ENCODE peak calls at places on chromosomes 7 and 10, in nine cellular contexts. One of them, this sample, is unnamed. For H3K4me1 and H3K36me3, the result is how much of the 10 kb centered on the place peaks cover.

GRCh38 chr7:13839063-13839462 is 150.4 kb downstream of the ETV1 start:
- DNase-seq in GM23248: no peak
- DNase-seq in IMR-90: no peak
- DNase-seq in OCI-LY7: no peak
- DNase-seq in colonic mucosa: no peak
- DNase-seq in HCT116: no peak
- DNase-seq in CD8-positive, alpha-beta memory T cell: no peak
- DNase-seq in lung: no peak
- DNase-seq in stomach: no peak
- DNase-seq in this sample: no peak

GRCh38 chr7:42460948-42461347 is 223.9 kb upstream of the GLI3 start:
- DNase-seq in GM23248: peak
- DNase-seq in IMR-90: no peak
- DNase-seq in OCI-LY7: no peak
- DNase-seq in colonic mucosa: no peak
- DNase-seq in HCT116: no peak
- DNase-seq in CD8-positive, alpha-beta memory T cell: no peak
- DNase-seq in lung: no peak
- DNase-seq in stomach: no peak
- DNase-seq in this sample: no peak

GRCh38 chr7:148535227-148535626 is 55.3 kb upstream of the C7orf33 start:
- DNase-seq in GM23248: no peak
- DNase-seq in IMR-90: no peak
- DNase-seq in OCI-LY7: peak
- DNase-seq in colonic mucosa: no peak
- DNase-seq in HCT116: no peak
- DNase-seq in CD8-positive, alpha-beta memory T cell: no peak
- DNase-seq in lung: no peak
- DNase-seq in stomach: no peak
- DNase-seq in this sample: peak

GRCh38 chr7:116708861-116709260 is 36.9 kb downstream of the MET start:
- DNase-seq in GM23248: no peak
- DNase-seq in IMR-90: no peak
- DNase-seq in OCI-LY7: no peak
- DNase-seq in colonic mucosa: no peak
- DNase-seq in HCT116: no peak
- DNase-seq in CD8-positive, alpha-beta memory T cell: no peak
- DNase-seq in lung: no peak
- DNase-seq in stomach: no peak
- DNase-seq in this sample: no peak

GRCh38 chr10:89391882-89392756 is at the start of gene IFIT1:
- DNase-seq in GM23248: peak
- DNase-seq in IMR-90: peak
- DNase-seq in OCI-LY7: no peak
- DNase-seq in colonic mucosa: peak
- DNase-seq in HCT116: peak
- DNase-seq in CD8-positive, alpha-beta memory T cell: peak
- DNase-seq in lung: peak
- DNase-seq in stomach: peak
- DNase-seq in this sample: peak

GRCh38 chr10:404341-404740 is 269.1 kb downstream of the ZMYND11 start:
- DNase-seq in GM23248: peak
- DNase-seq in IMR-90: peak
- DNase-seq in OCI-LY7: no peak
- DNase-seq in colonic mucosa: peak
- DNase-seq in HCT116: no peak
- DNase-seq in CD8-positive, alpha-beta memory T cell: no peak
- DNase-seq in lung: no peak
- DNase-seq in stomach: no peak
- DNase-seq in this sample: no peak

GRCh38 chr7:119197172-119197871 is 972.8 kb downstream of the ANKRD7 start:
- DNase-seq in GM23248: no peak
- DNase-seq in IMR-90: no peak
- DNase-seq in OCI-LY7: no peak
- DNase-seq in colonic mucosa: no peak
- DNase-seq in HCT116: no peak
- DNase-seq in CD8-positive, alpha-beta memory T cell: no peak
- DNase-seq in lung: no peak
- DNase-seq in stomach: no peak
- DNase-seq in this sample: no peak

GRCh38 chr10:23079700-23080099 is 15.7 kb upstream of the MSRB2 start:
- DNase-seq in GM23248: no peak
- DNase-seq in IMR-90: no peak
- DNase-seq in OCI-LY7: no peak
- DNase-seq in colonic mucosa: no peak
- DNase-seq in HCT116: no peak
- DNase-seq in CD8-positive, alpha-beta memory T cell: no peak
- DNase-seq in lung: no peak
- DNase-seq in stomach: no peak
- DNase-seq in this sample: no peak

GRCh38 chr7:80145780-80146422 is 11.3 kb downstream of the GNAI1 start:
- DNase-seq in GM23248: peak
- DNase-seq in IMR-90: peak
- DNase-seq in OCI-LY7: no peak
- DNase-seq in colonic mucosa: no peak
- DNase-seq in HCT116: no peak
- DNase-seq in CD8-positive, alpha-beta memory T cell: no peak
- DNase-seq in lung: no peak
- DNase-seq in stomach: no peak
- DNase-seq in this sample: no peak

GRCh38 chr10:81873932-81874816 is 820 bp upstream of the NRG3 start:
- DNase-seq in GM23248: peak
- DNase-seq in IMR-90: no peak
- DNase-seq in OCI-LY7: no peak
- DNase-seq in colonic mucosa: peak
- DNase-seq in HCT116: no peak
- DNase-seq in CD8-positive, alpha-beta memory T cell: no peak
- DNase-seq in lung: peak
- DNase-seq in stomach: peak
- DNase-seq in this sample: no peak

GRCh38 chr7:142795339-142795863 is 24.6 kb downstream of the PRSS2 start:
- DNase-seq in GM23248: no peak
- DNase-seq in IMR-90: no peak
- DNase-seq in OCI-LY7: peak
- DNase-seq in colonic mucosa: no peak
- DNase-seq in HCT116: no peak
- DNase-seq in CD8-positive, alpha-beta memory T cell: peak
- DNase-seq in lung: no peak
- DNase-seq in stomach: no peak
- DNase-seq in this sample: peak

GRCh38 chr10:52740913-52741675 is 31.5 kb downstream of the MBL2 start:
- DNase-seq in GM23248: peak
- DNase-seq in IMR-90: peak
- DNase-seq in OCI-LY7: peak
- DNase-seq in colonic mucosa: peak
- DNase-seq in HCT116: peak
- DNase-seq in CD8-positive, alpha-beta memory T cell: no peak
- DNase-seq in lung: no peak
- DNase-seq in stomach: peak
- DNase-seq in this sample: no peak

GRCh38 chr7:137983308-137984008 is 18.4 kb downstream of the CREB3L2 start:
- DNase-seq in GM23248: no peak
- DNase-seq in IMR-90: no peak
- DNase-seq in OCI-LY7: no peak
- DNase-seq in colonic mucosa: no peak
- DNase-seq in HCT116: no peak
- DNase-seq in CD8-positive, alpha-beta memory T cell: no peak
- DNase-seq in lung: no peak
- DNase-seq in stomach: no peak
- DNase-seq in this sample: no peak

GRCh38 chr10:128854965-128855364 is 612.1 kb upstream of the MGMT start:
- DNase-seq in GM23248: peak
- DNase-seq in IMR-90: no peak
- DNase-seq in OCI-LY7: no peak
- DNase-seq in colonic mucosa: peak
- DNase-seq in HCT116: no peak
- DNase-seq in CD8-positive, alpha-beta memory T cell: no peak
- DNase-seq in lung: peak
- DNase-seq in stomach: peak
- DNase-seq in this sample: no peak

DNA sequence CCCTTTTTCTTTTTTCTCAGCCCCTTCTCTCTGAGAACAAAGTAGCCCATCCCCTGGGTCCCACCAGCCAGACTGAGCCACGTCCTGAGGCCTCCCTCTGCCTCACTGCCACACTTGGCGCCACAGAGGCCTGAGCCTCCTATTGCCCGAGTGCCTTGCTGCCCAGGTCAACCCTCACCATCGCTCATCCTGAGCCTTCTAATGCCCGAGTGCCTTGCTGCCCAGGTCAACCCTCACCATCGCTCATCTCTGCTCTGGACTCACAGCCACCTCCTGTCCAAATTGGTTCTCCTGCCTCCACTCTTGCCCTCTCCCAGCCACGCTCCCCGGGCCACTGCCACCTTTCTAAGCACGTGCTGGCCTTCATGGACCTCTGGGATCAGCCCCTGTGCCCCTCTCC is 53.2 kb upstream of the SMNDC1 start:
- DNase-seq in GM23248: no peak
- DNase-seq in IMR-90: no peak
- DNase-seq in OCI-LY7: no peak
- DNase-seq in colonic mucosa: no peak
- DNase-seq in HCT116: no peak
- DNase-seq in CD8-positive, alpha-beta memory T cell: no peak
- DNase-seq in lung: no peak
- DNase-seq in stomach: no peak
- DNase-seq in this sample: no peak
- H3K4me3 ChIP-seq in GM23248: no peak
- H3K4me3 ChIP-seq in IMR-90: no peak
- H3K4me3 ChIP-seq in OCI-LY7: peak
- H3K4me3 ChIP-seq in colonic mucosa: no peak
- H3K4me3 ChIP-seq in HCT116: no peak
- H3K4me3 ChIP-seq in CD8-positive, alpha-beta memory T cell: peak
- H3K4me3 ChIP-seq in lung: no peak
- H3K4me3 ChIP-seq in stomach: no peak
- H3K4me3 ChIP-seq in this sample: peak

GRCh38 chr7:44637788-44638594 is 31.6 kb downstream of the OGDH start:
- DNase-seq in GM23248: peak
- DNase-seq in IMR-90: peak
- DNase-seq in OCI-LY7: no peak
- DNase-seq in colonic mucosa: peak
- DNase-seq in HCT116: peak
- DNase-seq in CD8-positive, alpha-beta memory T cell: peak
- DNase-seq in lung: no peak
- DNase-seq in stomach: peak
- DNase-seq in this sample: peak

GRCh38 chr7:44639701-44640321 is 33.4 kb downstream of the OGDH start:
- DNase-seq in GM23248: peak
- DNase-seq in IMR-90: peak
- DNase-seq in OCI-LY7: no peak
- DNase-seq in colonic mucosa: peak
- DNase-seq in HCT116: peak
- DNase-seq in CD8-positive, alpha-beta memory T cell: no peak
- DNase-seq in lung: peak
- DNase-seq in stomach: no peak
- DNase-seq in this sample: no peak

GRCh38 chr7:44636926-44637325 is 30.5 kb downstream of the OGDH start:
- DNase-seq in GM23248: no peak
- DNase-seq in IMR-90: no peak
- DNase-seq in OCI-LY7: no peak
- DNase-seq in colonic mucosa: no peak
- DNase-seq in HCT116: no peak
- DNase-seq in CD8-positive, alpha-beta memory T cell: no peak
- DNase-seq in lung: no peak
- DNase-seq in stomach: no peak
- DNase-seq in this sample: no peak

GRCh38 chr7:44636041-44636580 is 29.7 kb downstream of the OGDH start:
- DNase-seq in GM23248: no peak
- DNase-seq in IMR-90: no peak
- DNase-seq in OCI-LY7: no peak
- DNase-seq in colonic mucosa: no peak
- DNase-seq in HCT116: no peak
- DNase-seq in CD8-positive, alpha-beta memory T cell: no peak
- DNase-seq in lung: no peak
- DNase-seq in stomach: no peak
- DNase-seq in this sample: no peak

DNA sequence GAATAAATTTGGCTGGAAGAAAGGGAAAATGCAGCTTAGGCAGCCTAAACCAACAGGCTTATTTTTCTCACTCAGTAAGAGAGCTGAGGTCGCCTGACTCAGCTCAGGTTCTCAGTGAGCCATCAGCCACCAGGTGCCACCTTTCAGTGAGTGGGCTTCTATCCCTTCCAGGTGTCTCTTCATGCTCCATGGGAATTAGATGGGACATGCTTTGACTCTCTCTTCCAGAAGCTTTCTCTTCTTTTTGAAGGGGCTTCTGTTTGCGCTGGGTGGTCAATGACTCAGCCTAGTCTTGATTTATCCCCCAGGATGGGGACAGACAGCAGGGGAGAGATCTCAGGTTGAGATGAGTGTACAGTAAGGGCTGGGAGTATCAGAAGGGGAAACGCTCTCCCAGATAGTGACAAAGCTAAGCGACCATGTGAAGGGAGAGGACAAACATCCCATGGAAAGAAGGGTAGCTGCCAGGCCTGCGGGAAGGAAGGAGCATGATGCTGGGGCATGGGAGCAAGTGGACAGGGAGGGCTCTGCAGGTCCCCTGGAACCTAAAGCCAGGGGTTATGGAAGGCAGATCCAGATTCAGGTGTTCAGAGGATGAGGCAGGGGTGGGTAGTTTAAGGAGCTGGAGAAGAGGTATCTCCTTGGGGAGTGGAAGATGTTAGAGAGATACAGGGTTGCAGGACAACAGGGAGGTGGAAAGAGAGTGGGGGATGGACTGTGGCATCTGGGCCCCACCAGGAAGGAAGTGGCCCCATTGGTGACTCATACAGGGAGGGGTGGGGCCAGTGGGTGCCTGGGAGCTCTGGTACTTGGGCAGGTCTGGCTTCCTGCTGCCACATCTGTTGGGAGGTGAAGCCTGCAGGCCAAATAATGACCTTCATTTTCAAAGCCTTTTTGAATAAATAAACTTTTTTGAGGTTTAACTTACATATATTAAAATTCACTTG is 32.5 kb downstream of the OGDH start:
- DNase-seq in GM23248: peak
- DNase-seq in IMR-90: peak
- DNase-seq in OCI-LY7: peak
- DNase-seq in colonic mucosa: peak
- DNase-seq in HCT116: peak
- DNase-seq in CD8-positive, alpha-beta memory T cell: peak
- DNase-seq in lung: peak
- DNase-seq in stomach: peak
- DNase-seq in this sample: peak
- H3K4me1 ChIP-seq in GM23248: under half
- H3K4me1 ChIP-seq in IMR-90: under half
- H3K4me1 ChIP-seq in OCI-LY7: under half
- H3K4me1 ChIP-seq in colonic mucosa: half or more
- H3K4me1 ChIP-seq in HCT116: half or more
- H3K4me1 ChIP-seq in CD8-positive, alpha-beta memory T cell: half or more
- H3K4me1 ChIP-seq in lung: under half
- H3K4me1 ChIP-seq in stomach: half or more
- H3K4me1 ChIP-seq in this sample: half or more

GRCh38 chr7:44801890-44802289 is 5.4 kb downstream of the PPIA start:
- DNase-seq in GM23248: peak
- DNase-seq in IMR-90: peak
- DNase-seq in OCI-LY7: no peak
- DNase-seq in colonic mucosa: no peak
- DNase-seq in HCT116: no peak
- DNase-seq in CD8-positive, alpha-beta memory T cell: no peak
- DNase-seq in lung: no peak
- DNase-seq in stomach: no peak
- DNase-seq in this sample: no peak
- H3K36me3 ChIP-seq in GM23248: under half
- H3K36me3 ChIP-seq in IMR-90: under half
- H3K36me3 ChIP-seq in OCI-LY7: half or more
- H3K36me3 ChIP-seq in colonic mucosa: under half
- H3K36me3 ChIP-seq in HCT116: under half
- H3K36me3 ChIP-seq in CD8-positive, alpha-beta memory T cell: under half
- H3K36me3 ChIP-seq in lung: under half
- H3K36me3 ChIP-seq in stomach: half or more
- H3K36me3 ChIP-seq in this sample: half or more

GRCh38 chr10:62036186-62037081 is 134.9 kb downstream of the ARID5B start:
- DNase-seq in GM23248: no peak
- DNase-seq in IMR-90: no peak
- DNase-seq in OCI-LY7: no peak
- DNase-seq in colonic mucosa: no peak
- DNase-seq in HCT116: no peak
- DNase-seq in CD8-positive, alpha-beta memory T cell: no peak
- DNase-seq in lung: no peak
- DNase-seq in stomach: no peak
- DNase-seq in this sample: no peak
- H3K4me3 ChIP-seq in GM23248: no peak
- H3K4me3 ChIP-seq in IMR-90: no peak
- H3K4me3 ChIP-seq in OCI-LY7: no peak
- H3K4me3 ChIP-seq in colonic mucosa: no peak
- H3K4me3 ChIP-seq in HCT116: no peak
- H3K4me3 ChIP-seq in CD8-positive, alpha-beta memory T cell: no peak
- H3K4me3 ChIP-seq in lung: no peak
- H3K4me3 ChIP-seq in stomach: no peak
- H3K4me3 ChIP-seq in this sample: no peak

This sample was measured in CD4-positive, alpha-beta memory T cell.